ENCODE peak calls at places on chromosomes 3 and 15, in nine cellular contexts. J is stimulated activated naive CD8-positive, alpha-beta T cell treated with anti-CD3 and anti-CD28 coated beads, Interleukin-15, Interleukin-2, amounts not matched to agents 100 U/mL and 50 U/mL, for 24 hours; R is NCI-H2081; V is glutamatergic neuron; B is epithelial cell of esophagus; X is A673; K is foreskin keratinocyte; L is HCEC 1CT; T is stimulated activated CD4-positive, alpha-beta T cell treated with anti-CD3 and anti-CD28 coated beads, Interleukin-12 subunit alpha, Interleukin-12 subunit beta, amount 100 ng/mL, for 4 hours. F is an unnamed sample.

GRCh38 chr3:56819016-56819809 is 17.5 kb upstream of the ARHGEF3 start:
- DNase-seq in X (no peak), B (no peak), J (no peak), L (no peak), R (no peak), K (no peak), V (no peak), T (no peak), F (no peak)

GRCh38 chr3:99862208-99862607 is 44.5 kb downstream of the CMSS1 start:
- DNase-seq in L (peak; percentile 96), B (no peak), X (no peak), K (no peak), V (no peak), T (no peak), R (no peak), J (no peak), F (no peak)

GRCh38 chr3:190124067-190124466 is 3.4 kb upstream of the P3H2 start:
- DNase-seq in B (no peak), J (no peak), V (no peak), L (no peak), T (no peak), X (no peak), K (no peak), R (no peak), F (no peak)

GRCh38 chr3:37321863-37322262 is 147.5 kb upstream of the LRRFIP2 start:
- DNase-seq in L (no peak), V (no peak), T (no peak), R (no peak), X (no peak), J (no peak), K (no peak), B (no peak), F (no peak)

GRCh38 chr15:70376929-70377691 is 279.4 kb upstream of the TLE3 start:
- DNase-seq in K (peak; percentile 15), B (peak; percentile 63), T (no peak), X (peak; percentile 84), V (peak; percentile 88), J (no peak), L (peak; percentile 13), R (no peak), F (peak; percentile 41)

GRCh38 chr3:55879901-55880331 is 392.8 kb upstream of the WNT5A start:
- DNase-seq in X (no peak), K (no peak), V (no peak), T (no peak), J (no peak), R (no peak), L (peak; percentile 34), B (peak; percentile 32), F (no peak)

GRCh38 chr15:27057904-27058645 is 87.1 kb downstream of the GABRG3 start:
- DNase-seq in L (no peak), K (no peak), V (no peak), B (peak; percentile 24), J (no peak), X (no peak), R (no peak), T (no peak), F (no peak)

GRCh38 chr3:124121379-124122336 is 129.7 kb upstream of the ROPN1 start:
- DNase-seq in L (no peak), T (no peak), J (no peak), X (no peak), V (no peak), B (no peak), K (no peak), R (no peak), F (no peak)

GRCh38 chr3:38163117-38163870 is 2.0 kb upstream of the OXSR1 start:
- DNase-seq in R (no peak), V (no peak), J (no peak), B (no peak), K (no peak), T (no peak), X (peak; percentile 29), L (no peak), F (peak; percentile 71)

GRCh38 chr15:81106560-81106959 is 27.5 kb upstream of the CFAP161 start:
- DNase-seq in J (peak; percentile 48), T (peak; percentile 20), X (peak; percentile 67), R (peak; percentile 46), K (no peak), B (peak; percentile 80), V (peak; percentile 48), L (peak; percentile 90), F (peak; percentile 42)

GRCh38 chr3:50632450-50632849 is 15.5 kb downstream of the MAPKAPK3 start:
- DNase-seq in L (no peak), J (no peak), B (no peak), R (no peak), K (no peak), X (peak; percentile 12), V (no peak), T (no peak), F (no peak)

GRCh38 chr3:123341871-123342630 is 106.8 kb downstream of the ADCY5 start:
- DNase-seq in K (no peak), L (no peak), X (no peak), J (no peak), T (no peak), R (no peak), V (no peak), B (no peak), F (no peak)

GRCh38 chr3:73999501-73999900 is 374.8 kb upstream of the PDZRN3 start:
- DNase-seq in K (no peak), R (no peak), J (no peak), L (no peak), B (no peak), T (no peak), X (no peak), V (no peak), F (no peak)

GRCh38 chr3:43953814-43954241 is 263.1 kb downstream of the ABHD5 start:
- DNase-seq in T (no peak), J (no peak), K (no peak), L (peak; percentile 61), R (no peak), X (no peak), B (no peak), V (peak; percentile 48), F (no peak)